ENCODE peak calls at places on chromosomes 13 and 19, in eight cellular contexts. One of them, this sample, is unnamed.

GRCh38 chr13:28805193-28805819 is 14.8 kb upstream of the MTUS2 start:
- DNase-seq in mucosa of descending colon: no peak
- DNase-seq in lower leg skin: no peak
- DNase-seq in fibroblast of lung: no peak
- DNase-seq in RWPE2: no peak
- DNase-seq in Peyer's patch: no peak
- DNase-seq in AG04450: no peak
- DNase-seq in dorsolateral prefrontal cortex: no peak
- DNase-seq in this sample: peak

GRCh38 chr13:19606152-19606551 is 27.3 kb upstream of the MPHOSPH8 start:
- DNase-seq in mucosa of descending colon: no peak
- DNase-seq in lower leg skin: no peak
- DNase-seq in fibroblast of lung: peak
- DNase-seq in RWPE2: no peak
- DNase-seq in Peyer's patch: no peak
- DNase-seq in AG04450: no peak
- DNase-seq in dorsolateral prefrontal cortex: peak
- DNase-seq in this sample: peak

GRCh38 chr19:54311486-54311885 is 1.5 kb downstream of the LILRA5 start:
- DNase-seq in mucosa of descending colon: no peak
- DNase-seq in lower leg skin: peak
- DNase-seq in fibroblast of lung: no peak
- DNase-seq in RWPE2: no peak
- DNase-seq in Peyer's patch: no peak
- DNase-seq in AG04450: no peak
- DNase-seq in dorsolateral prefrontal cortex: no peak
- DNase-seq in this sample: no peak

GRCh38 chr19:39705578-39706188 is 1.4 kb downstream of the LGALS14 start:
- DNase-seq in mucosa of descending colon: no peak
- DNase-seq in lower leg skin: no peak
- DNase-seq in fibroblast of lung: no peak
- DNase-seq in RWPE2: no peak
- DNase-seq in Peyer's patch: no peak
- DNase-seq in AG04450: no peak
- DNase-seq in dorsolateral prefrontal cortex: no peak
- DNase-seq in this sample: no peak

GRCh38 chr19:56153507-56153906 is 12.4 kb downstream of the ZNF444 start:
- DNase-seq in mucosa of descending colon: no peak
- DNase-seq in lower leg skin: no peak
- DNase-seq in fibroblast of lung: no peak
- DNase-seq in RWPE2: no peak
- DNase-seq in Peyer's patch: no peak
- DNase-seq in AG04450: no peak
- DNase-seq in dorsolateral prefrontal cortex: no peak
- DNase-seq in this sample: no peak

GRCh38 chr13:48319458-48320395 is 16.2 kb downstream of the RB1 start:
- DNase-seq in mucosa of descending colon: peak
- DNase-seq in lower leg skin: no peak
- DNase-seq in fibroblast of lung: no peak
- DNase-seq in RWPE2: no peak
- DNase-seq in Peyer's patch: no peak
- DNase-seq in AG04450: no peak
- DNase-seq in dorsolateral prefrontal cortex: no peak
- DNase-seq in this sample: no peak

GRCh38 chr19:19061491-19061890 is 2.3 kb upstream of the SLC25A42 start:
- DNase-seq in mucosa of descending colon: peak
- DNase-seq in lower leg skin: no peak
- DNase-seq in fibroblast of lung: no peak
- DNase-seq in RWPE2: no peak
- DNase-seq in Peyer's patch: no peak
- DNase-seq in AG04450: no peak
- DNase-seq in dorsolateral prefrontal cortex: no peak
- DNase-seq in this sample: no peak

GRCh38 chr13:113002206-113002821 is 33.3 kb downstream of the MCF2L start:
- DNase-seq in mucosa of descending colon: peak
- DNase-seq in lower leg skin: no peak
- DNase-seq in fibroblast of lung: no peak
- DNase-seq in RWPE2: no peak
- DNase-seq in Peyer's patch: no peak
- DNase-seq in AG04450: no peak
- DNase-seq in dorsolateral prefrontal cortex: no peak
- DNase-seq in this sample: no peak

GRCh38 chr13:99626461-99627082 is 125.3 kb downstream of the TM9SF2 start:
- DNase-seq in mucosa of descending colon: no peak
- DNase-seq in lower leg skin: no peak
- DNase-seq in fibroblast of lung: peak
- DNase-seq in RWPE2: no peak
- DNase-seq in Peyer's patch: no peak
- DNase-seq in AG04450: no peak
- DNase-seq in dorsolateral prefrontal cortex: no peak
- DNase-seq in this sample: peak

GRCh38 chr19:7214329-7215089 is 79.7 kb downstream of the INSR start:
- DNase-seq in mucosa of descending colon: no peak
- DNase-seq in lower leg skin: no peak
- DNase-seq in fibroblast of lung: no peak
- DNase-seq in RWPE2: no peak
- DNase-seq in Peyer's patch: no peak
- DNase-seq in AG04450: no peak
- DNase-seq in dorsolateral prefrontal cortex: no peak
- DNase-seq in this sample: no peak

GRCh38 chr13:45393941-45394570 is 24.1 kb downstream of the SLC25A30 start:
- DNase-seq in mucosa of descending colon: no peak
- DNase-seq in lower leg skin: no peak
- DNase-seq in fibroblast of lung: peak
- DNase-seq in RWPE2: no peak
- DNase-seq in Peyer's patch: no peak
- DNase-seq in AG04450: no peak
- DNase-seq in dorsolateral prefrontal cortex: peak
- DNase-seq in this sample: peak

GRCh38 chr13:39602277-39602613 is 748 bp downstream of the LHFPL6 start:
- DNase-seq in mucosa of descending colon: no peak
- DNase-seq in lower leg skin: no peak
- DNase-seq in fibroblast of lung: no peak
- DNase-seq in RWPE2: no peak
- DNase-seq in Peyer's patch: no peak
- DNase-seq in AG04450: no peak
- DNase-seq in dorsolateral prefrontal cortex: no peak
- DNase-seq in this sample: no peak

GRCh38 chr13:50152224-50152623 is 137.0 kb downstream of the KCNRG start:
- DNase-seq in mucosa of descending colon: no peak
- DNase-seq in lower leg skin: no peak
- DNase-seq in fibroblast of lung: peak
- DNase-seq in RWPE2: no peak
- DNase-seq in Peyer's patch: no peak
- DNase-seq in AG04450: no peak
- DNase-seq in dorsolateral prefrontal cortex: no peak
- DNase-seq in this sample: no peak

GRCh38 chr13:73168993-73169401 is 110.2 kb downstream of the KLF5 start:
- DNase-seq in mucosa of descending colon: peak
- DNase-seq in lower leg skin: no peak
- DNase-seq in fibroblast of lung: peak
- DNase-seq in RWPE2: no peak
- DNase-seq in Peyer's patch: no peak
- DNase-seq in AG04450: peak
- DNase-seq in dorsolateral prefrontal cortex: no peak
- DNase-seq in this sample: peak

GRCh38 chr13:21871302-21871862 is 200.5 kb downstream of the FGF9 start:
- DNase-seq in mucosa of descending colon: peak
- DNase-seq in lower leg skin: peak
- DNase-seq in fibroblast of lung: no peak
- DNase-seq in RWPE2: no peak
- DNase-seq in Peyer's patch: no peak
- DNase-seq in AG04450: no peak
- DNase-seq in dorsolateral prefrontal cortex: no peak
- DNase-seq in this sample: no peak

GRCh38 chr19:18128044-18128443 is 24.9 kb upstream of the PIK3R2 start:
- DNase-seq in mucosa of descending colon: no peak
- DNase-seq in lower leg skin: no peak
- DNase-seq in fibroblast of lung: no peak
- DNase-seq in RWPE2: no peak
- DNase-seq in Peyer's patch: no peak
- DNase-seq in AG04450: no peak
- DNase-seq in dorsolateral prefrontal cortex: no peak
- DNase-seq in this sample: no peak

GRCh38 chr19:8113017-8113416 is 36.4 kb downstream of the FBN3 start:
- DNase-seq in mucosa of descending colon: no peak
- DNase-seq in lower leg skin: no peak
- DNase-seq in fibroblast of lung: no peak
- DNase-seq in RWPE2: no peak
- DNase-seq in Peyer's patch: no peak
- DNase-seq in AG04450: no peak
- DNase-seq in dorsolateral prefrontal cortex: no peak
- DNase-seq in this sample: peak

GRCh38 chr13:50229935-50230334 is 214.7 kb downstream of the KCNRG start:
- DNase-seq in mucosa of descending colon: no peak
- DNase-seq in lower leg skin: no peak
- DNase-seq in fibroblast of lung: no peak
- DNase-seq in RWPE2: no peak
- DNase-seq in Peyer's patch: no peak
- DNase-seq in AG04450: no peak
- DNase-seq in dorsolateral prefrontal cortex: no peak
- DNase-seq in this sample: peak

GRCh38 chr19:52691215-52691610 is 43.6 kb downstream of the ZNF611 start:
- DNase-seq in mucosa of descending colon: no peak
- DNase-seq in lower leg skin: peak
- DNase-seq in fibroblast of lung: no peak
- DNase-seq in RWPE2: no peak
- DNase-seq in Peyer's patch: no peak
- DNase-seq in AG04450: no peak
- DNase-seq in dorsolateral prefrontal cortex: no peak
- DNase-seq in this sample: no peak

GRCh38 chr13:29402168-29402621 is 193.3 kb downstream of the SLC7A1 start:
- DNase-seq in mucosa of descending colon: no peak
- DNase-seq in lower leg skin: no peak
- DNase-seq in fibroblast of lung: peak
- DNase-seq in RWPE2: no peak
- DNase-seq in Peyer's patch: no peak
- DNase-seq in AG04450: peak
- DNase-seq in dorsolateral prefrontal cortex: no peak
- DNase-seq in this sample: peak

GRCh38 chr13:50419466-50419865 is 404.2 kb downstream of the KCNRG start:
- DNase-seq in mucosa of descending colon: no peak
- DNase-seq in lower leg skin: no peak
- DNase-seq in fibroblast of lung: no peak
- DNase-seq in RWPE2: no peak
- DNase-seq in Peyer's patch: no peak
- DNase-seq in AG04450: no peak
- DNase-seq in dorsolateral prefrontal cortex: no peak
- DNase-seq in this sample: no peak

GRCh38 chr13:99985243-99985874 is 3.8 kb downstream of the ZIC2 start:
- DNase-seq in mucosa of descending colon: peak
- DNase-seq in lower leg skin: peak
- DNase-seq in fibroblast of lung: no peak
- DNase-seq in RWPE2: no peak
- DNase-seq in Peyer's patch: no peak
- DNase-seq in AG04450: no peak
- DNase-seq in dorsolateral prefrontal cortex: no peak
- DNase-seq in this sample: no peak

GRCh38 chr19:49533551-49534488 is 6.0 kb downstream of the RCN3 start:
- DNase-seq in mucosa of descending colon: peak
- DNase-seq in lower leg skin: peak
- DNase-seq in fibroblast of lung: peak
- DNase-seq in RWPE2: no peak
- DNase-seq in Peyer's patch: peak
- DNase-seq in AG04450: no peak
- DNase-seq in dorsolateral prefrontal cortex: peak
- DNase-seq in this sample: peak

GRCh38 chr13:33487575-33488243 is 202.2 kb upstream of the STARD13 start:
- DNase-seq in mucosa of descending colon: no peak
- DNase-seq in lower leg skin: no peak
- DNase-seq in fibroblast of lung: no peak
- DNase-seq in RWPE2: no peak
- DNase-seq in Peyer's patch: no peak
- DNase-seq in AG04450: no peak
- DNase-seq in dorsolateral prefrontal cortex: no peak
- DNase-seq in this sample: peak
- H3K4me3 ChIP-seq in mucosa of descending colon: no peak
- H3K4me3 ChIP-seq in lower leg skin: no peak
- H3K4me3 ChIP-seq in fibroblast of lung: peak
- H3K4me3 ChIP-seq in RWPE2: no peak
- H3K4me3 ChIP-seq in Peyer's patch: no peak
- H3K4me3 ChIP-seq in AG04450: peak
- H3K4me3 ChIP-seq in dorsolateral prefrontal cortex: no peak
- H3K4me3 ChIP-seq in this sample: no peak

GRCh38 chr13:51804295-51805172 is 571 bp upstream of the DHRS12 start:
- DNase-seq in mucosa of descending colon: peak
- DNase-seq in lower leg skin: no peak
- DNase-seq in fibroblast of lung: no peak
- DNase-seq in RWPE2: no peak
- DNase-seq in Peyer's patch: peak
- DNase-seq in AG04450: no peak
- DNase-seq in dorsolateral prefrontal cortex: peak
- DNase-seq in this sample: no peak

GRCh38 chr13:51806571-51806970 is 2.6 kb upstream of the DHRS12 start:
- DNase-seq in mucosa of descending colon: no peak
- DNase-seq in lower leg skin: no peak
- DNase-seq in fibroblast of lung: peak
- DNase-seq in RWPE2: no peak
- DNase-seq in Peyer's patch: no peak
- DNase-seq in AG04450: no peak
- DNase-seq in dorsolateral prefrontal cortex: no peak
- DNase-seq in this sample: peak

GRCh38 chr13:51805313-51805712 is 1.4 kb upstream of the DHRS12 start:
- DNase-seq in mucosa of descending colon: no peak
- DNase-seq in lower leg skin: no peak
- DNase-seq in fibroblast of lung: no peak
- DNase-seq in RWPE2: no peak
- DNase-seq in Peyer's patch: no peak
- DNase-seq in AG04450: no peak
- DNase-seq in dorsolateral prefrontal cortex: no peak
- DNase-seq in this sample: no peak

GRCh38 chr13:51807041-51807440 is 3.1 kb upstream of the DHRS12 start:
- DNase-seq in mucosa of descending colon: no peak
- DNase-seq in lower leg skin: no peak
- DNase-seq in fibroblast of lung: no peak
- DNase-seq in RWPE2: no peak
- DNase-seq in Peyer's patch: no peak
- DNase-seq in AG04450: no peak
- DNase-seq in dorsolateral prefrontal cortex: no peak
- DNase-seq in this sample: no peak

GRCh38 chr13:51805925-51806324 is 2.0 kb upstream of the DHRS12 start:
- DNase-seq in mucosa of descending colon: no peak
- DNase-seq in lower leg skin: no peak
- DNase-seq in fibroblast of lung: no peak
- DNase-seq in RWPE2: no peak
- DNase-seq in Peyer's patch: no peak
- DNase-seq in AG04450: no peak
- DNase-seq in dorsolateral prefrontal cortex: no peak
- DNase-seq in this sample: no peak
- H3K4me3 ChIP-seq in mucosa of descending colon: no peak
- H3K4me3 ChIP-seq in lower leg skin: no peak
- H3K4me3 ChIP-seq in fibroblast of lung: no peak
- H3K4me3 ChIP-seq in RWPE2: no peak
- H3K4me3 ChIP-seq in Peyer's patch: no peak
- H3K4me3 ChIP-seq in AG04450: no peak
- H3K4me3 ChIP-seq in dorsolateral prefrontal cortex: no peak
- H3K4me3 ChIP-seq in this sample: no peak

GRCh38 chr19:38388310-38389100 is at the start of gene SPRED3:
- DNase-seq in mucosa of descending colon: no peak
- DNase-seq in lower leg skin: no peak
- DNase-seq in fibroblast of lung: peak
- DNase-seq in RWPE2: no peak
- DNase-seq in Peyer's patch: no peak
- DNase-seq in AG04450: no peak
- DNase-seq in dorsolateral prefrontal cortex: peak
- DNase-seq in this sample: peak
- H3K4me3 ChIP-seq in mucosa of descending colon: no peak
- H3K4me3 ChIP-seq in lower leg skin: peak
- H3K4me3 ChIP-seq in fibroblast of lung: peak
- H3K4me3 ChIP-seq in RWPE2: peak
- H3K4me3 ChIP-seq in Peyer's patch: peak
- H3K4me3 ChIP-seq in AG04450: peak
- H3K4me3 ChIP-seq in dorsolateral prefrontal cortex: peak
- H3K4me3 ChIP-seq in this sample: peak

GRCh38 chr19:58395220-58395978 is at the start of gene RNF225:
- DNase-seq in mucosa of descending colon: peak
- DNase-seq in lower leg skin: no peak
- DNase-seq in fibroblast of lung: no peak
- DNase-seq in RWPE2: peak
- DNase-seq in Peyer's patch: no peak
- DNase-seq in AG04450: no peak
- DNase-seq in dorsolateral prefrontal cortex: no peak
- DNase-seq in this sample: peak
- H3K4me3 ChIP-seq in mucosa of descending colon: no peak
- H3K4me3 ChIP-seq in lower leg skin: no peak
- H3K4me3 ChIP-seq in fibroblast of lung: no peak
- H3K4me3 ChIP-seq in RWPE2: peak
- H3K4me3 ChIP-seq in Peyer's patch: no peak
- H3K4me3 ChIP-seq in AG04450: no peak
- H3K4me3 ChIP-seq in dorsolateral prefrontal cortex: no peak
- H3K4me3 ChIP-seq in this sample: peak

This sample was measured in epithelial cell of esophagus.